ENCODE peak calls at places on chromosomes 6 and 20, in nine cellular contexts. Q is lung; T is retina; E is glutamatergic neuron; H is nucleus accumbens; Y is hepatic stellate cell; V is A549; G is stimulated activated CD4-positive, alpha-beta T cell treated with anti-CD3 and anti-CD28 coated beads, TNF-alpha, amount 100 ng/mL, for 48 hours; K is left colon. S is an unnamed sample.

GRCh38 chr6:23213651-23214050 is 644.3 kb downstream of the HDGFL1 start:
- DNase-seq in G (no peak), H (no peak), V (no peak), E (no peak), Q (no peak), T (no peak), K (no peak), Y (no peak), S (no peak)

GRCh38 chr6:27168586-27169443 is 78.7 kb upstream of the PRSS16 start:
- DNase-seq in Y (peak), K (no peak), G (no peak), E (no peak), V (no peak), T (no peak), Q (no peak), H (no peak), S (no peak)

GRCh38 chr6:144305985-144306384 is 20.9 kb downstream of the UTRN start:
- DNase-seq in H (no peak), K (no peak), V (no peak), Q (peak), T (no peak), Y (no peak), G (no peak), E (no peak), S (no peak)

GRCh38 chr6:81753709-81754678 is 1.5 kb upstream of the TENT5A start:
- DNase-seq in K (peak), T (peak), E (peak), Y (peak), G (peak), H (peak), V (peak), Q (peak), S (peak)

GRCh38 chr20:46826343-46826984 is 68.2 kb upstream of the EYA2 start:
- DNase-seq in V (peak), K (no peak), Y (peak), G (no peak), E (no peak), Q (no peak), T (no peak), H (no peak), S (no peak)

GRCh38 chr6:169949501-169950097 is 198.2 kb downstream of the ERMARD start:
- DNase-seq in H (no peak), V (no peak), Q (no peak), T (no peak), E (no peak), Y (no peak), G (no peak), K (no peak), S (no peak)

GRCh38 chr6:73308712-73309533 is 45.2 kb downstream of the DPPA5 start:
- DNase-seq in T (no peak), K (no peak), Y (peak), Q (no peak), H (no peak), G (no peak), E (no peak), V (peak), S (no peak)

GRCh38 chr20:11389188-11389587 is 528.5 kb upstream of the BTBD3 start:
- DNase-seq in Q (no peak), E (no peak), V (no peak), K (no peak), Y (no peak), G (no peak), H (no peak), T (no peak), S (no peak)

GRCh38 chr6:138494312-138494711 is 5.0 kb downstream of the NHSL1 start:
- DNase-seq in E (no peak), T (no peak), G (no peak), K (no peak), H (no peak), Y (no peak), V (no peak), Q (no peak), S (no peak)

GRCh38 chr20:53751394-53752368 is 158.0 kb upstream of the ZNF217 start:
- DNase-seq in G (no peak), Y (no peak), K (peak), H (no peak), Q (no peak), E (no peak), T (no peak), V (peak), S (peak)

GRCh38 chr6:41638801-41639555 is 710 bp downstream of the MDFI start:
- DNase-seq in Q (no peak), T (peak), H (no peak), V (no peak), K (peak), G (no peak), Y (no peak), E (no peak), S (no peak)

GRCh38 chr6:34272022-34272926 is 23.5 kb upstream of the SMIM29 start:
- DNase-seq in T (no peak), V (peak), Y (no peak), E (no peak), K (no peak), G (no peak), Q (peak), H (no peak), S (no peak)

GRCh38 chr20:20267685-20268429 is 100.0 kb upstream of the INSM1 start:
- DNase-seq in V (no peak), K (no peak), Q (no peak), Y (no peak), H (no peak), T (no peak), G (no peak), E (no peak), S (no peak)

GRCh38 chr20:15482525-15482924 is 1090.7 kb downstream of the KIF16B start:
- DNase-seq in H (no peak), K (no peak), Q (no peak), T (no peak), E (no peak), V (no peak), G (no peak), Y (no peak), S (no peak)

GRCh38 chr6:164085552-164086325 is 671.2 kb downstream of the QKI start:
- DNase-seq in K (no peak), H (peak), T (peak), E (no peak), V (no peak), Y (no peak), Q (no peak), G (no peak), S (no peak)

GRCh38 chr6:161889324-161889723 is 615.5 kb upstream of the AGPAT4 start:
- DNase-seq in Q (no peak), H (no peak), G (no peak), V (no peak), Y (no peak), K (no peak), E (no peak), T (no peak), S (no peak)

GRCh38 chr6:1832844-1833787 is 223.4 kb downstream of the FOXC1 start:
- DNase-seq in G (no peak), Q (peak), T (peak), Y (no peak), E (no peak), V (no peak), K (peak), H (no peak), S (peak)

GRCh38 chr20:32675223-32675975 is 1.7 kb upstream of the C20orf203 start:
- DNase-seq in Y (no peak), T (no peak), Q (no peak), G (no peak), E (no peak), V (no peak), K (no peak), H (no peak), S (no peak)

GRCh38 chr20:56445130-56445529 is 23.3 kb upstream of the RTF2 start:
- DNase-seq in K (no peak), T (no peak), Y (no peak), V (no peak), Q (no peak), E (no peak), G (no peak), H (no peak), S (no peak)